ENCODE peak calls at places on chromosomes 4 and X, in six cellular contexts. U is GM23338, N is H1, M is K562, R is HCT116, H is HepG2. S is an unnamed sample.

GRCh38 chr4:70931359-70931758 is 29.2 kb downstream of the MOB1B start:
- DNase-seq in M (no peak), R (no peak), U (no peak), N (no peak), H (no peak), S (no peak)

GRCh38 chr4:68490826-68491457 is 43.7 kb downstream of the TMPRSS11E start:
- DNase-seq in M (no peak), N (no peak), R (no peak), U (no peak), H (no peak), S (no peak)

GRCh38 chr4:39889226-39889625 is 88.5 kb downstream of the PDS5A start:
- DNase-seq in U (peak; percentile 56), M (no peak), R (no peak), N (no peak), H (no peak), S (no peak)

GRCh38 chr4:115215935-115216334 is 102.5 kb upstream of the NDST4 start:
- DNase-seq in M (no peak), N (no peak), U (no peak), H (no peak), R (no peak), S (no peak)

GRCh38 chrX:39667191-39667590 is 430.6 kb downstream of the BCOR start:
- DNase-seq in N (no peak), H (no peak), U (no peak), R (no peak), M (no peak), S (peak; percentile 18)

GRCh38 chr4:4388418-4388817 is 1.5 kb downstream of the NSG1 start:
- DNase-seq in U (no peak), N (no peak), R (no peak), M (no peak), H (no peak), S (no peak)

GRCh38 chr4:86741841-86742240 is 107.3 kb downstream of the SLC10A6 start:
- DNase-seq in H (no peak), M (no peak), R (no peak), N (no peak), U (no peak), S (no peak)

GRCh38 chrX:83658731-83659130 is 150.6 kb downstream of the POU3F4 start:
- DNase-seq in R (no peak), M (no peak), U (peak; percentile 1), H (peak; percentile 2), N (no peak), S (no peak)

GRCh38 chr4:175536852-175537453 is 275.1 kb downstream of the GPM6A start:
- DNase-seq in H (peak; percentile 35), M (peak; percentile 22), R (peak; percentile 72), U (peak; percentile 79), N (no peak), S (no peak)

GRCh38 chr4:24809376-24809775 is 14.0 kb downstream of the SOD3 start:
- DNase-seq in N (peak; percentile 53), U (peak; percentile 74), R (no peak), H (no peak), M (no peak), S (no peak)

GRCh38 chr4:76996445-76996844 is 46.9 kb downstream of the SEPTIN11 start:
- DNase-seq in H (no peak), N (no peak), U (no peak), R (no peak), M (no peak), S (no peak)

DNA sequence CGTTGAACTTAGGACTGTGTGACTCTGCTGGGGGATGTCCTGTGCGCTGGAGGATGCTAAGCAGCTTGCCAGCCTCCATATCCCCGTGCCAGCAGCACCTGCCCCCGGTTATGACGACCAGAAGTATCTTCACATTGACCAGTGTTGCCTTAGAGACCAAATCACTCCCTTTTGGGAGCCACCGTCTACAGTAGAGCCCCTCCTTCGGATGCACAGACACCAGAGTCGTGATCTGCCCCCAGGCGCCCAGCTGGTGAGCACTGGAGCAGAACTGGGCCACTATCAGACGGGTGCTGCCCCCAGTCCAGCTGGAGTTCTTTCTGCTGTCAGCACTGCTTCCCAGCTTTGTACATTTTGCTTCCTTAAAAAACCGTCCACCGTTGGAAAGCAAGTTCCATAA is 30.0 kb upstream of the TADA2B start:
- DNase-seq in M (no peak), U (no peak), N (no peak), R (no peak), H (no peak), S (no peak)
- H3K36me3 ChIP-seq in M (peaks cover 95% of the 10 kb centered on the region), U (peaks cover 5% of the 10 kb centered on the region), N (peaks cover 5% of the 10 kb centered on the region), R (peaks cover 20% of the 10 kb centered on the region), H (peaks cover 23% of the 10 kb centered on the region), S (peaks cover 3% of the 10 kb centered on the region)

GRCh38 chrX:107747596-107748161 is 27.9 kb downstream of the TSC22D3 start:
- DNase-seq in H (no peak), R (no peak), N (no peak), M (no peak), U (no peak), S (no peak)
- TF ChIP-seq POLR2AphosphoS5 in H (no peak), R (no peak), N (no peak), M (no peak), U (no peak), S (no peak)

GRCh38 chr4:81471361-81472248 is at the start of gene RASGEF1B:
- DNase-seq in H (peak; percentile 32), N (peak; percentile 82), R (no peak), U (peak; percentile 76), M (peak; percentile 98), S (no peak)
- TF ChIP-seq EZH2 in H (no peak), N (no peak), R (no peak), U (no peak), M (no peak), S (no peak)

GRCh38 chr4:168930413-168931196 is 79.5 kb downstream of the CBR4 start:
- DNase-seq in R (no peak), M (no peak), H (no peak), N (no peak), U (no peak), S (no peak)
- H3K36me3 ChIP-seq in R (peaks cover 29% of the 10 kb centered on the region), M (no peaks in the 10 kb centered on the region), H (no peaks in the 10 kb centered on the region), N (peaks cover 3% of the 10 kb centered on the region), U (peaks cover 10% of the 10 kb centered on the region), S (peaks cover 18% of the 10 kb centered on the region)

GRCh38 chr4:156505341-156505955 is 466.2 kb downstream of the PDGFC start:
- DNase-seq in R (no peak), H (no peak), U (peak; percentile 59), M (no peak), N (peak; percentile 52), S (no peak)

GRCh38 chr4:156497486-156497885 is 474.1 kb downstream of the PDGFC start:
- DNase-seq in M (no peak), N (no peak), R (no peak), U (no peak), H (no peak), S (no peak)

GRCh38 chr4:156503119-156503518 is 468.5 kb downstream of the PDGFC start:
- DNase-seq in N (no peak), R (no peak), H (no peak), M (no peak), U (no peak), S (no peak)
- TF ChIP-seq POLR2AphosphoS5 in N (no peak), R (no peak), H (no peak), M (no peak), U (no peak), S (no peak)

GRCh38 chr4:41747230-41748055 is 1.1 kb downstream of the PHOX2B start:
- DNase-seq in U (peak; percentile 56), R (no peak), N (peak; percentile 57), M (no peak), H (no peak), S (no peak)

GRCh38 chr4:41746025-41746439 is 2.5 kb downstream of the PHOX2B start:
- DNase-seq in H (no peak), U (peak; percentile 29), N (peak; percentile 67), R (no peak), M (no peak), S (no peak)

GRCh38 chr4:41745292-41746024 is 3.1 kb downstream of the PHOX2B start:
- DNase-seq in U (peak; percentile 66), M (no peak), N (peak; percentile 83), R (no peak), H (no peak), S (no peak)

GRCh38 chr4:41748074-41748787 is at the start of gene PHOX2B:
- DNase-seq in M (no peak), H (no peak), U (peak; percentile 27), R (no peak), N (peak; percentile 60), S (no peak)

GRCh38 chr4:41746440-41747229 is 1.9 kb downstream of the PHOX2B start:
- DNase-seq in N (peak; percentile 63), M (no peak), U (peak; percentile 59), H (no peak), R (no peak), S (no peak)
- TF ChIP-seq EZH2 in N (peak; percentile 100), M (no peak), U (peak; percentile 92), H (no peak), R (no peak), S (no peak)

DNA sequence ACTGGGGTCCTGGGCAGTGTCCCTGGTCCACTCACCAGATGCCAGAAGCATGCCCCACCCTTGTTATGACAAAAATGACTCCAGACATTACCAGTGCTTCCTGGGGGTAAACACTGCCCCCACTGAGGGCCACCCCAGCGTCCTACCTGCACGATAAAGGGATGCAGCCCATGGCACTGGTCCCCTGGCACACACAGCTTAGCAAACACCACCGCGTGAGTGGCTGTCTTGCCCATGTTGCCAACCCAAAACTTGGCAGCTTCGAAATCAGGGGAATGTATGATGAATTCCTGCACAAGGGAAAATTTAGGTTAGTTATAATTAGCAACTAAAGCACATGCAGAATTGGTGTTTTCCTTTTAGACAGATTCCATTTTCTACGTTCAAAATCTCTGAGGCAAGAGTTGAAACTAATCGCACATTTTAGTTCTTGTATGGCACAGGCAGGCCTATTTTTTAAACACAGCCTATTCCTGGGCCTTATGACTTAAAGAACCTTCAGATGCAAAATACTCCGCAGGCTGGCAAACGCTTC is 30.4 kb downstream of the ACOX3 start:
- DNase-seq in U (no peak), N (no peak), H (no peak), M (no peak), R (no peak), S (no peak)
- H3K36me3 ChIP-seq in U (no peaks in the 10 kb centered on the region), N (no peaks in the 10 kb centered on the region), H (peaks cover 8% of the 10 kb centered on the region), M (peaks cover 3% of the 10 kb centered on the region), R (peaks cover 10% of the 10 kb centered on the region), S (no peaks in the 10 kb centered on the region)

S was measured in SK-N-MC.